ENCODE peak calls at places on chromosome 6, in four cellular contexts. C is epithelial cell of esophagus; W is stimulated activated CD4-positive, alpha-beta T cell treated with anti-CD3 and anti-CD28 coated beads, Interleukin-2, amount 100 ng/mL, for 48 hours; V is psoas muscle. N is an unnamed sample.

GRCh38 chr6:67047996-67048395 is 1341.0 kb upstream of the EYS start:
- DNase-seq in V (no peak), C (no peak), W (no peak), N (no peak)

GRCh38 chr6:53659458-53659857 is 6.1 kb downstream of the KLHL31 start:
- DNase-seq in W (no peak), V (no peak), C (peak; percentile 64), N (no peak)

GRCh38 chr6:85864453-85865401 is 222.0 kb upstream of the SYNCRIP start:
- DNase-seq in C (peak; percentile 64), V (no peak), W (no peak), N (peak; percentile 38)

GRCh38 chr6:254011-254410 is 38.3 kb upstream of the DUSP22 start:
- DNase-seq in W (no peak), C (peak; percentile 38), V (no peak), N (no peak)

GRCh38 chr6:157228421-157229218 is 94.7 kb downstream of the TMEM242 start:
- DNase-seq in W (no peak), V (no peak), C (no peak), N (no peak)

GRCh38 chr6:117311310-117311709 is 46.0 kb downstream of the VGLL2 start:
- DNase-seq in V (no peak), W (no peak), C (no peak), N (no peak)

GRCh38 chr6:37877373-37878149 is 58.0 kb downstream of the ZFAND3 start:
- DNase-seq in C (no peak), W (no peak), V (no peak), N (no peak)

GRCh38 chr6:149247385-149247763 is 70.1 kb upstream of the TAB2 start:
- DNase-seq in V (no peak), C (no peak), W (no peak), N (no peak)

GRCh38 chr6:92667843-92668242 is 751.5 kb downstream of the EPHA7 start:
- DNase-seq in V (no peak), C (no peak), W (no peak), N (no peak)

GRCh38 chr6:71551798-71552197 is 263.2 kb downstream of the OGFRL1 start:
- DNase-seq in C (no peak), W (no peak), V (no peak), N (no peak)

GRCh38 chr6:153595903-153596302 is 443.1 kb upstream of the OPRM1 start:
- DNase-seq in C (peak; percentile 84), V (no peak), W (no peak), N (no peak)